ENCODE peak calls at places on chromosomes 13 and 19, in seven cellular contexts. J, G, B, L, V, M and A are unnamed samples.

GRCh38 chr13:108734676-108735075 is 105.3 kb downstream of the MYO16 start:
- DNase-seq in J (no peak), L (no peak), V (peak), M (no peak), B (no peak), G (no peak), A (no peak)

GRCh38 chr19:19964416-19964815 is 63.7 kb downstream of the ZNF93 start:
- DNase-seq in G (no peak), J (no peak), L (no peak), B (no peak), V (no peak), M (no peak), A (no peak)

GRCh38 chr13:45464687-45465453 is at the start of gene COG3:
- DNase-seq in V (peak), M (peak), J (peak), L (peak), B (peak), G (peak), A (peak)

GRCh38 chr19:16285769-16286564 is 38.7 kb upstream of the KLF2 start:
- DNase-seq in G (no peak), J (no peak), M (no peak), V (no peak), L (peak), B (no peak), A (no peak)

GRCh38 chr13:57588639-57589038 is 42.9 kb upstream of the PCDH17 start:
- DNase-seq in M (no peak), J (no peak), V (no peak), B (no peak), G (no peak), L (no peak), A (no peak)

GRCh38 chr19:4061178-4061682 is 5.5 kb downstream of the ZBTB7A start:
- DNase-seq in G (peak), B (no peak), J (peak), M (no peak), L (peak), V (no peak), A (peak)

GRCh38 chr19:16660763-16661479 is at the start of gene TMEM38A:
- DNase-seq in J (peak), M (no peak), G (peak), V (no peak), L (no peak), B (peak), A (peak)

GRCh38 chr19:38304866-38305429 is 897 bp downstream of the C19orf33 start:
- DNase-seq in B (no peak), G (peak), V (peak), L (no peak), J (no peak), M (no peak), A (no peak)

GRCh38 chr13:48186722-48187121 is 46.3 kb upstream of the ITM2B start:
- DNase-seq in J (no peak), M (no peak), B (no peak), G (no peak), V (no peak), L (no peak), A (no peak)

GRCh38 chr19:34134190-34135032 is 37.9 kb upstream of the LSM14A start:
- DNase-seq in L (peak), G (peak), V (peak), J (peak), M (peak), B (peak), A (peak)

GRCh38 chr13:64740493-64740892 is 2489.6 kb downstream of the PCDH9 start:
- DNase-seq in J (no peak), B (no peak), V (no peak), M (no peak), G (no peak), L (no peak), A (no peak)

GRCh38 chr13:108929532-108929931 is 300.1 kb downstream of the MYO16 start:
- DNase-seq in B (no peak), J (no peak), V (no peak), L (no peak), G (no peak), M (no peak), A (no peak)

GRCh38 chr13:111925146-111925875 is 141.6 kb upstream of the SOX1 start:
- DNase-seq in L (no peak), J (no peak), B (no peak), M (no peak), V (no peak), G (no peak), A (no peak)

GRCh38 chr19:48255376-48256303 is at the start of gene CARD8:
- DNase-seq in B (peak), L (peak), G (peak), V (peak), M (peak), J (peak), A (peak)

DNA sequence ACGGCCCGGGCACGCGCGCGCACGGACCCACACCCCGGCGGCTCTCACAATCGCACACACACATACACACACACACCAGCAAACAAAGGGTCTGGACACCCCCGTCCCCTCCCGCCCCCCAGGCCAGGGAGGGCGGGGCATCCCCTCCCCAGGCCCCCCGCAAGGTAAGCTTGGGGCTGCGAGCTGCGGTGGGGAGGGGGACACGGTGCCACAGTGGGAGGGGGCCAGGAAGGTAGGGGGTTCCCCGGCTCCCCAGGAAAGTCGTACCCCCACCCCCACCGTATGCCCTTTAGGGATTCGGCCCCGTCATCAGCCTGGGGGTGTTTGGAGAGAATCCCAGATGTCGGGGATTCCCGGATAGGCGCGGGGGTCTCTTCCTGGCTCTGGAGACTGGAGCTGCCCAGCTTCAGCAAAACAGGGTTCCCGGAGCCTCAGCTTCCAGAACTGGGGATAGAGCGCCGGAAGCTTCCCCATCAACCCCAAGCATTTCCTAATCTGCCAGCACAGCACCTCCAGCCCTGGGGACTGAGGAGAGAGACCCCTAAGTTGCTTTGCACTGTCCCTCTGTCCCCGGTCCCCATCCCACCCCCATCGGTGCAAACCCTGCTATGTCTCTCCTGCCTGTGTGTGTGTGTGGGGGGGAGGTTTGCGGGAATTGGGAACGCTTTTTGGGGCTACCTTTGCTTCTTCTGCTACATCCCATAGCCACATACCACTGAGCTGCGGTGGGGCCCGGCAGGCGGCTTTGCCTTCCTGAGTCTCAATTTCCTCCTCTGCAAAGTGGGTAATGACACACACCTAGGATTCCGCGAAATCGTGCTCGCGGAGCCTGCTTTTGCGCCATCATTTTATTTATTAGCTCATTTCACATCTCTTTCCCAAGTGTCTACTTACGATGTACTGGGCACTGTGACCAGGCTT is 1.8 kb upstream of the CDC37 start:
- DNase-seq in J (no peak), L (no peak), G (no peak), B (no peak), M (no peak), V (no peak), A (no peak)
- H3K4me3 ChIP-seq in J (peak), L (peak), G (no peak), B (peak), M (peak), V (peak), A (peak)

GRCh38 chr13:77429320-77430142 is 102.6 kb upstream of the MYCBP2 start:
- DNase-seq in B (peak), M (no peak), V (no peak), J (no peak), G (no peak), L (no peak), A (no peak)

GRCh38 chr13:77434289-77434688 is 101.2 kb upstream of the SCEL start:
- DNase-seq in L (no peak), M (no peak), J (no peak), G (peak), V (no peak), B (no peak), A (no peak)

GRCh38 chr13:77430377-77430951 is 103.6 kb upstream of the MYCBP2 start:
- DNase-seq in B (no peak), J (no peak), L (no peak), G (no peak), V (no peak), M (no peak), A (no peak)

GRCh38 chr13:77425705-77426104 is 98.8 kb upstream of the MYCBP2 start:
- DNase-seq in M (no peak), J (no peak), B (no peak), G (no peak), V (no peak), L (no peak), A (no peak)

DNA sequence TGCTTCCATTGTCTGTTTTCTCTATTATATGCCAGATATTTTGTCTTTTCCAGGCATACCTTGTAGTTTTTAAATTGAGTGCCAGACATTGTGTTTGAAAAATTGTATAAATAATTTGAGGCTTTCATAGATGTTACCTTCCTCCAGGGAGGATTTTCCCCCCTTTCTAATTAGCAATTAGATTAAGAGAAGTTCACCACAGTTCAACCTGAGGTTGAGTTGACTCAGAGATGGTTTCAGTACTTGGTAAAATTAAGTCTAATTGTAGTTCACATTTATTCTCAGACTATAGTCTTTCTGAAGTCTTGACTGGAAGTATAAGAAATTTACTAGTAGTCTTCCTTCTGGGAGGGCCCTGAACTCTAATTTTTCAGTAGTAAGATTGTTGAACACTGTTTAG is 104.1 kb upstream of the SCEL start:
- DNase-seq in L (no peak), V (no peak), G (no peak), M (no peak), J (no peak), B (no peak), A (no peak)
- H3K27ac ChIP-seq in L (no peak), V (no peak), G (no peak), M (no peak), J (no peak), B (no peak), A (no peak)

DNA sequence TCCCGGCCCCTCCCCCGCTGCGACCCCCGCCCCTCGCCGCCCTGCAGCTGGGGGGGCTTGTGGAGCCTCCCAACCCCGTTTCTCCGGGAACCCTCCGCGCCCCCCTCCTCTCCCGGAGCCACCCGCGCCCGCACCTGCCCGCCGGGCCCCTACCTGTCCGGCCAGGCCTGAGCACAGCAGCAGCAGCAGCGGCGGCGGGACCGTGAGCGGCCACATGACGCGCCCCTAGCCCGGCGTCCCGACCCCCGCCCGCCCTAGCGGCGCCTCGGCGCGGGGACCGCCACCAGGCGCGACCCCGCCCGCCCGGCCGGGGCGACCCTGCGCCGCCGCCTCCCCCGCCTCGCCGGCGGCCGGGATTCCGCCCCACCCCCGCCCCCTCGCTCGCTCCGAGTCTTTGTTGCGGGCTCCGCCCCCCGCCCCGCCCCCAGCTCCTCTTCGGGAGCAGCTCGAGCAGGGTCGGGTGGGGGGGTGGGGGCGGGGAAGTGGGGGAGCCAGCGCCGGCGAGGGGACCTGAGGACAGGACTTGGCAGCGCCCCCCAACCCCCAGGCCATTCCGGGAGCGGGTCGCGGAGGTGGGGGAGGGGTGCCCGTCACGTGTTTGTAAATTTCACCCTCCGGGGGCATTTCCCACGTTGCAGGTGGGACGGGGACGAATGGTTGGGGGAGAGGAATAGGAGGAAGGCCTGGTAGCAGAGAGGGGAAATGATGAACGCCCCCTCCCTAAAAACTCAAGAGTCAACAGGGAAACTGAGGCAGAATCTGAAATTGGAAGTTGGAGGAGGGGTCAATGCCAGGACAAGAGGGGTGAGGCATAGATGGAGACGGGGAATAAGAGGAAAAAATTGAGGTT is at the start of gene OLFM2:
- DNase-seq in M (no peak), V (no peak), G (peak), L (no peak), B (no peak), J (no peak), A (no peak)
- H3K4me3 ChIP-seq in M (peak), V (peak), G (no peak), L (peak), B (no peak), J (peak), A (peak)

GRCh38 chr13:24822640-24823039 is 58.7 kb downstream of the RNF17 start:
- DNase-seq in L (no peak), J (no peak), M (no peak), V (no peak), B (no peak), G (no peak), A (no peak)
- H3K27ac ChIP-seq in L (no peak), J (no peak), M (no peak), V (no peak), B (no peak), G (no peak), A (no peak)

DNA sequence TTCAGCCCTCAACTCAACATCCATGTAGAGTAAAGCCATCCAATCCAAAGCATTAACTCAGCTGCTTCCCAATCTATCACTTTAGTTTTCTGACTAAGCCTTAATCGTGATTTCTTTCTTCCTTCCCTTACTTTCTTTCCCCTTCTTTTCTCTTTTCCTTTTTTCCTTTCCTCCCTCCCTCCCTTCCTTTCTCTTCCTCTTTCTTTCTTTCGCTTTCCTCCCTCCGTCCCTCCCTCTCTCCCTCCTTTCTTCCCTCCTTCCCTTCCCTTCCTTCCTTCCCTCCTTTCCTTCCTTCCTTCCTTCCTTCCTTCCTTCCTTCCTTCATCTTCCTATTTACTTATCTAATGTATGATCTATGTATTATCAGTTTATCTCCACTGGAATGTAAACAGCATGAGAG is 71.2 kb downstream of the ERCC5 start:
- DNase-seq in J (no peak), L (no peak), B (no peak), V (no peak), G (no peak), M (no peak), A (no peak)
- H3K4me3 ChIP-seq in J (no peak), L (no peak), B (no peak), V (no peak), G (no peak), M (no peak), A (no peak)

DNA sequence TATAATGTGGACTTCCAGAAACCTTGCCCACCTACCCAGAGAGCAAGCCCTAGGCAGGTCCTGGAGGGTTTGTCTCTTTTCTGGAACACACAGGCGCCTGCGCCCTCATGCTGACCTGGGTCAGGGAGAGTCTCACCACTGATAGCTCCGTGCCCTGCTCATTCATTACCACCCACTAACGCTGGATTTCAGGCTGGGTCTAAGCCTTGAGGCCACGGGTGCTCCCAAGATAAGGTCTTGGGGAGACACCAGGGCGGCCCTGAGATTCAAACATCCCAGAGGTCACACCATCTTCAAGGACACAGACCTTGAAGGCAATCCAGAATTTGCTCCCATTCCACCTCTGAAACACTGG is 5.1 kb downstream of the S1PR2 start:
- DNase-seq in M (no peak), G (no peak), J (no peak), B (no peak), V (no peak), L (no peak), A (no peak)
- H3K27ac ChIP-seq in M (peak), G (peak), J (peak), B (no peak), V (no peak), L (no peak), A (peak)